ENCODE peak calls at places on chromosomes 2 and 18, in four cellular contexts. One of them, this sample, is unnamed.

GRCh38 chr2:126534508-126534907 is 121.5 kb upstream of the GYPC start:
- DNase-seq in SK-MEL-5: no peak
- DNase-seq in NCI-H1092 treated with DMSO at 0.1 percent for 48 hours: no peak
- DNase-seq in renal cortical epithelial cell: no peak
- DNase-seq in this sample: no peak

GRCh38 chr2:35651688-35652323 is 703.8 kb upstream of the CRIM1 start:
- DNase-seq in SK-MEL-5: no peak
- DNase-seq in NCI-H1092 treated with DMSO at 0.1 percent for 48 hours: no peak
- DNase-seq in renal cortical epithelial cell: no peak
- DNase-seq in this sample: no peak

GRCh38 chr18:23238152-23238531 is 102.9 kb downstream of the CABLES1 start:
- DNase-seq in SK-MEL-5: no peak
- DNase-seq in NCI-H1092 treated with DMSO at 0.1 percent for 48 hours: no peak
- DNase-seq in renal cortical epithelial cell: peak
- DNase-seq in this sample: no peak

GRCh38 chr2:150911766-150912280 is 349.8 kb downstream of the RBM43 start:
- DNase-seq in SK-MEL-5: peak
- DNase-seq in NCI-H1092 treated with DMSO at 0.1 percent for 48 hours: no peak
- DNase-seq in renal cortical epithelial cell: peak
- DNase-seq in this sample: no peak

GRCh38 chr18:23437357-23438045 is 15.6 kb upstream of the RIOK3 start:
- DNase-seq in SK-MEL-5: peak
- DNase-seq in NCI-H1092 treated with DMSO at 0.1 percent for 48 hours: peak
- DNase-seq in renal cortical epithelial cell: peak
- DNase-seq in this sample: peak

GRCh38 chr2:213923543-213923942 is 487.3 kb upstream of the VWC2L start:
- DNase-seq in SK-MEL-5: no peak
- DNase-seq in NCI-H1092 treated with DMSO at 0.1 percent for 48 hours: no peak
- DNase-seq in renal cortical epithelial cell: no peak
- DNase-seq in this sample: no peak

GRCh38 chr2:186059096-186059495 is 320.5 kb downstream of the FSIP2 start:
- DNase-seq in SK-MEL-5: no peak
- DNase-seq in NCI-H1092 treated with DMSO at 0.1 percent for 48 hours: peak
- DNase-seq in renal cortical epithelial cell: peak
- DNase-seq in this sample: peak

GRCh38 chr18:6406075-6406909 is 8.4 kb downstream of the L3MBTL4 start:
- DNase-seq in SK-MEL-5: no peak
- DNase-seq in NCI-H1092 treated with DMSO at 0.1 percent for 48 hours: no peak
- DNase-seq in renal cortical epithelial cell: peak
- DNase-seq in this sample: no peak

GRCh38 chr2:161208527-161209139 is 48.4 kb downstream of the TANK start:
- DNase-seq in SK-MEL-5: peak
- DNase-seq in NCI-H1092 treated with DMSO at 0.1 percent for 48 hours: no peak
- DNase-seq in renal cortical epithelial cell: peak
- DNase-seq in this sample: no peak

GRCh38 chr2:37561615-37562569 is 109.5 kb downstream of the CDC42EP3 start:
- DNase-seq in SK-MEL-5: peak
- DNase-seq in NCI-H1092 treated with DMSO at 0.1 percent for 48 hours: no peak
- DNase-seq in renal cortical epithelial cell: peak
- DNase-seq in this sample: no peak

This sample was measured in SHP77.